ENCODE peak calls at places on chromosomes 7 and 10, in ten cellular contexts. One of them, this sample, is unnamed.

GRCh38 chr7:2860627-2861133 is 16.6 kb upstream of the GNA12 start:
- DNase-seq in C1 segment of cervical spinal cord: no peak
- DNase-seq in ovary: no peak
- DNase-seq in amniotic stem cell: no peak
- DNase-seq in brain microvascular endothelial cell: no peak
- DNase-seq in activated CD4-positive, alpha-beta memory T cell treated with anti-CD3 and anti-CD28 coated beads for 36 hours: no peak
- DNase-seq in HTR-8/SVneo: no peak
- DNase-seq in nucleus accumbens: no peak
- DNase-seq in type B pancreatic cell: no peak
- DNase-seq in M059J: no peak
- DNase-seq in this sample: no peak

GRCh38 chr7:157273208-157274202 is 63.3 kb upstream of the DNAJB6 start:
- DNase-seq in C1 segment of cervical spinal cord: peak; percentile 59
- DNase-seq in ovary: peak; percentile 63
- DNase-seq in amniotic stem cell: peak; percentile 8
- DNase-seq in brain microvascular endothelial cell: peak; percentile 48
- DNase-seq in activated CD4-positive, alpha-beta memory T cell treated with anti-CD3 and anti-CD28 coated beads for 36 hours: peak; percentile 75
- DNase-seq in HTR-8/SVneo: peak; percentile 87
- DNase-seq in nucleus accumbens: peak; percentile 40
- DNase-seq in type B pancreatic cell: no peak
- DNase-seq in M059J: peak; percentile 62
- DNase-seq in this sample: peak; percentile 63

GRCh38 chr7:20331912-20332317 is 1.2 kb downstream of the ITGB8 start:
- DNase-seq in C1 segment of cervical spinal cord: no peak
- DNase-seq in ovary: peak; percentile 27
- DNase-seq in amniotic stem cell: no peak
- DNase-seq in brain microvascular endothelial cell: no peak
- DNase-seq in activated CD4-positive, alpha-beta memory T cell treated with anti-CD3 and anti-CD28 coated beads for 36 hours: no peak
- DNase-seq in HTR-8/SVneo: no peak
- DNase-seq in nucleus accumbens: no peak
- DNase-seq in type B pancreatic cell: no peak
- DNase-seq in M059J: no peak
- DNase-seq in this sample: peak; percentile 9

GRCh38 chr7:16130127-16131110 is 290.9 kb downstream of the CRPPA start:
- DNase-seq in C1 segment of cervical spinal cord: no peak
- DNase-seq in ovary: no peak
- DNase-seq in amniotic stem cell: no peak
- DNase-seq in brain microvascular endothelial cell: no peak
- DNase-seq in activated CD4-positive, alpha-beta memory T cell treated with anti-CD3 and anti-CD28 coated beads for 36 hours: no peak
- DNase-seq in HTR-8/SVneo: no peak
- DNase-seq in nucleus accumbens: no peak
- DNase-seq in type B pancreatic cell: no peak
- DNase-seq in M059J: peak; percentile 50
- DNase-seq in this sample: peak; percentile 51

GRCh38 chr7:12494354-12495024 is 76.0 kb upstream of the SCIN start:
- DNase-seq in C1 segment of cervical spinal cord: no peak
- DNase-seq in ovary: no peak
- DNase-seq in amniotic stem cell: no peak
- DNase-seq in brain microvascular endothelial cell: no peak
- DNase-seq in activated CD4-positive, alpha-beta memory T cell treated with anti-CD3 and anti-CD28 coated beads for 36 hours: no peak
- DNase-seq in HTR-8/SVneo: no peak
- DNase-seq in nucleus accumbens: no peak
- DNase-seq in type B pancreatic cell: no peak
- DNase-seq in M059J: no peak
- DNase-seq in this sample: no peak

GRCh38 chr7:13982940-13983677 is 6.4 kb downstream of the ETV1 start:
- DNase-seq in C1 segment of cervical spinal cord: no peak
- DNase-seq in ovary: no peak
- DNase-seq in amniotic stem cell: no peak
- DNase-seq in brain microvascular endothelial cell: no peak
- DNase-seq in activated CD4-positive, alpha-beta memory T cell treated with anti-CD3 and anti-CD28 coated beads for 36 hours: no peak
- DNase-seq in HTR-8/SVneo: no peak
- DNase-seq in nucleus accumbens: no peak
- DNase-seq in type B pancreatic cell: no peak
- DNase-seq in M059J: no peak
- DNase-seq in this sample: peak; percentile 35

GRCh38 chr10:122140941-122141623 is 130.0 kb upstream of the BTBD16 start:
- DNase-seq in C1 segment of cervical spinal cord: no peak
- DNase-seq in ovary: peak; percentile 94
- DNase-seq in amniotic stem cell: peak; percentile 80
- DNase-seq in brain microvascular endothelial cell: peak; percentile 93
- DNase-seq in activated CD4-positive, alpha-beta memory T cell treated with anti-CD3 and anti-CD28 coated beads for 36 hours: no peak
- DNase-seq in HTR-8/SVneo: peak; percentile 61
- DNase-seq in nucleus accumbens: no peak
- DNase-seq in type B pancreatic cell: no peak
- DNase-seq in M059J: peak; percentile 95
- DNase-seq in this sample: peak; percentile 98

GRCh38 chr7:131329176-131329570 is 1.5 kb downstream of the MKLN1 start:
- DNase-seq in C1 segment of cervical spinal cord: no peak
- DNase-seq in ovary: no peak
- DNase-seq in amniotic stem cell: no peak
- DNase-seq in brain microvascular endothelial cell: no peak
- DNase-seq in activated CD4-positive, alpha-beta memory T cell treated with anti-CD3 and anti-CD28 coated beads for 36 hours: no peak
- DNase-seq in HTR-8/SVneo: no peak
- DNase-seq in nucleus accumbens: no peak
- DNase-seq in type B pancreatic cell: no peak
- DNase-seq in M059J: peak; percentile 30
- DNase-seq in this sample: peak; percentile 34

GRCh38 chr7:93920496-93921189 is 892 bp upstream of the GNG11 start:
- DNase-seq in C1 segment of cervical spinal cord: no peak
- DNase-seq in ovary: no peak
- DNase-seq in amniotic stem cell: no peak
- DNase-seq in brain microvascular endothelial cell: no peak
- DNase-seq in activated CD4-positive, alpha-beta memory T cell treated with anti-CD3 and anti-CD28 coated beads for 36 hours: no peak
- DNase-seq in HTR-8/SVneo: no peak
- DNase-seq in nucleus accumbens: no peak
- DNase-seq in type B pancreatic cell: no peak
- DNase-seq in M059J: no peak
- DNase-seq in this sample: no peak

GRCh38 chr7:148914208-148914777 is 30.2 kb upstream of the EZH2 start:
- DNase-seq in C1 segment of cervical spinal cord: no peak
- DNase-seq in ovary: no peak
- DNase-seq in amniotic stem cell: peak; percentile 19
- DNase-seq in brain microvascular endothelial cell: peak; percentile 69
- DNase-seq in activated CD4-positive, alpha-beta memory T cell treated with anti-CD3 and anti-CD28 coated beads for 36 hours: peak; percentile 87
- DNase-seq in HTR-8/SVneo: peak; percentile 64
- DNase-seq in nucleus accumbens: no peak
- DNase-seq in type B pancreatic cell: no peak
- DNase-seq in M059J: peak; percentile 76
- DNase-seq in this sample: peak; percentile 63

GRCh38 chr10:12348870-12349627 is at the start of gene CAMK1D:
- DNase-seq in C1 segment of cervical spinal cord: peak; percentile 70
- DNase-seq in ovary: peak; percentile 80
- DNase-seq in amniotic stem cell: peak; percentile 30
- DNase-seq in brain microvascular endothelial cell: peak; percentile 56
- DNase-seq in activated CD4-positive, alpha-beta memory T cell treated with anti-CD3 and anti-CD28 coated beads for 36 hours: peak; percentile 90
- DNase-seq in HTR-8/SVneo: peak; percentile 48
- DNase-seq in nucleus accumbens: peak; percentile 55
- DNase-seq in type B pancreatic cell: peak; percentile 80
- DNase-seq in M059J: peak; percentile 52
- DNase-seq in this sample: peak; percentile 59

GRCh38 chr10:77320852-77321496 is 316.6 kb downstream of the KCNMA1 start:
- DNase-seq in C1 segment of cervical spinal cord: no peak
- DNase-seq in ovary: no peak
- DNase-seq in amniotic stem cell: peak; percentile 87
- DNase-seq in brain microvascular endothelial cell: peak; percentile 68
- DNase-seq in activated CD4-positive, alpha-beta memory T cell treated with anti-CD3 and anti-CD28 coated beads for 36 hours: no peak
- DNase-seq in HTR-8/SVneo: no peak
- DNase-seq in nucleus accumbens: no peak
- DNase-seq in type B pancreatic cell: no peak
- DNase-seq in M059J: peak; percentile 21
- DNase-seq in this sample: peak; percentile 81

GRCh38 chr10:72379062-72379461 is 24.3 kb upstream of the DNAJB12 start:
- DNase-seq in C1 segment of cervical spinal cord: no peak
- DNase-seq in ovary: no peak
- DNase-seq in amniotic stem cell: no peak
- DNase-seq in brain microvascular endothelial cell: no peak
- DNase-seq in activated CD4-positive, alpha-beta memory T cell treated with anti-CD3 and anti-CD28 coated beads for 36 hours: no peak
- DNase-seq in HTR-8/SVneo: no peak
- DNase-seq in nucleus accumbens: no peak
- DNase-seq in type B pancreatic cell: no peak
- DNase-seq in M059J: no peak
- DNase-seq in this sample: no peak

GRCh38 chr7:51350195-51350896 is 33.7 kb upstream of the COBL start:
- DNase-seq in C1 segment of cervical spinal cord: no peak
- DNase-seq in ovary: no peak
- DNase-seq in amniotic stem cell: no peak
- DNase-seq in brain microvascular endothelial cell: peak; percentile 50
- DNase-seq in activated CD4-positive, alpha-beta memory T cell treated with anti-CD3 and anti-CD28 coated beads for 36 hours: no peak
- DNase-seq in HTR-8/SVneo: no peak
- DNase-seq in nucleus accumbens: no peak
- DNase-seq in type B pancreatic cell: no peak
- DNase-seq in M059J: peak; percentile 15
- DNase-seq in this sample: no peak

GRCh38 chr7:50418934-50419333 is 31.2 kb downstream of the FIGNL1 start:
- DNase-seq in C1 segment of cervical spinal cord: no peak
- DNase-seq in ovary: no peak
- DNase-seq in amniotic stem cell: no peak
- DNase-seq in brain microvascular endothelial cell: no peak
- DNase-seq in activated CD4-positive, alpha-beta memory T cell treated with anti-CD3 and anti-CD28 coated beads for 36 hours: no peak
- DNase-seq in HTR-8/SVneo: no peak
- DNase-seq in nucleus accumbens: no peak
- DNase-seq in type B pancreatic cell: no peak
- DNase-seq in M059J: no peak
- DNase-seq in this sample: no peak

GRCh38 chr7:106721816-106722785 is 61.1 kb upstream of the CCDC71L start:
- DNase-seq in C1 segment of cervical spinal cord: no peak
- DNase-seq in ovary: no peak
- DNase-seq in amniotic stem cell: no peak
- DNase-seq in brain microvascular endothelial cell: no peak
- DNase-seq in activated CD4-positive, alpha-beta memory T cell treated with anti-CD3 and anti-CD28 coated beads for 36 hours: no peak
- DNase-seq in HTR-8/SVneo: no peak
- DNase-seq in nucleus accumbens: no peak
- DNase-seq in type B pancreatic cell: no peak
- DNase-seq in M059J: no peak
- DNase-seq in this sample: no peak

GRCh38 chr10:111338798-111339197 is 262.0 kb downstream of the ADRA2A start:
- DNase-seq in C1 segment of cervical spinal cord: no peak
- DNase-seq in ovary: no peak
- DNase-seq in amniotic stem cell: no peak
- DNase-seq in brain microvascular endothelial cell: no peak
- DNase-seq in activated CD4-positive, alpha-beta memory T cell treated with anti-CD3 and anti-CD28 coated beads for 36 hours: no peak
- DNase-seq in HTR-8/SVneo: no peak
- DNase-seq in nucleus accumbens: no peak
- DNase-seq in type B pancreatic cell: no peak
- DNase-seq in M059J: no peak
- DNase-seq in this sample: no peak

GRCh38 chr7:155806096-155806871 is 6.0 kb downstream of the SHH start:
- DNase-seq in C1 segment of cervical spinal cord: no peak
- DNase-seq in ovary: no peak
- DNase-seq in amniotic stem cell: no peak
- DNase-seq in brain microvascular endothelial cell: no peak
- DNase-seq in activated CD4-positive, alpha-beta memory T cell treated with anti-CD3 and anti-CD28 coated beads for 36 hours: no peak
- DNase-seq in HTR-8/SVneo: no peak
- DNase-seq in nucleus accumbens: no peak
- DNase-seq in type B pancreatic cell: no peak
- DNase-seq in M059J: no peak
- DNase-seq in this sample: no peak

GRCh38 chr10:68595513-68595912 is 35.4 kb downstream of the TET1 start:
- DNase-seq in C1 segment of cervical spinal cord: no peak
- DNase-seq in ovary: no peak
- DNase-seq in amniotic stem cell: no peak
- DNase-seq in brain microvascular endothelial cell: no peak
- DNase-seq in activated CD4-positive, alpha-beta memory T cell treated with anti-CD3 and anti-CD28 coated beads for 36 hours: no peak
- DNase-seq in HTR-8/SVneo: no peak
- DNase-seq in nucleus accumbens: no peak
- DNase-seq in type B pancreatic cell: peak; percentile 42
- DNase-seq in M059J: no peak
- DNase-seq in this sample: no peak

GRCh38 chr7:133484135-133484534 is 231.3 kb downstream of the EXOC4 start:
- DNase-seq in C1 segment of cervical spinal cord: no peak
- DNase-seq in ovary: no peak
- DNase-seq in amniotic stem cell: no peak
- DNase-seq in brain microvascular endothelial cell: no peak
- DNase-seq in activated CD4-positive, alpha-beta memory T cell treated with anti-CD3 and anti-CD28 coated beads for 36 hours: peak; percentile 34
- DNase-seq in HTR-8/SVneo: no peak
- DNase-seq in nucleus accumbens: no peak
- DNase-seq in type B pancreatic cell: no peak
- DNase-seq in M059J: peak; percentile 15
- DNase-seq in this sample: no peak

GRCh38 chr7:32937344-32938174 is 19.7 kb upstream of the FKBP9 start:
- DNase-seq in C1 segment of cervical spinal cord: no peak
- DNase-seq in ovary: peak; percentile 62
- DNase-seq in amniotic stem cell: no peak
- DNase-seq in brain microvascular endothelial cell: no peak
- DNase-seq in activated CD4-positive, alpha-beta memory T cell treated with anti-CD3 and anti-CD28 coated beads for 36 hours: peak; percentile 14
- DNase-seq in HTR-8/SVneo: no peak
- DNase-seq in nucleus accumbens: no peak
- DNase-seq in type B pancreatic cell: no peak
- DNase-seq in M059J: no peak
- DNase-seq in this sample: peak; percentile 35

GRCh38 chr7:151680810-151681209 is 161.1 kb upstream of the RHEB start:
- DNase-seq in C1 segment of cervical spinal cord: peak; percentile 8
- DNase-seq in ovary: peak; percentile 63
- DNase-seq in amniotic stem cell: no peak
- DNase-seq in brain microvascular endothelial cell: peak; percentile 42
- DNase-seq in activated CD4-positive, alpha-beta memory T cell treated with anti-CD3 and anti-CD28 coated beads for 36 hours: no peak
- DNase-seq in HTR-8/SVneo: no peak
- DNase-seq in nucleus accumbens: no peak
- DNase-seq in type B pancreatic cell: no peak
- DNase-seq in M059J: no peak
- DNase-seq in this sample: no peak

GRCh38 chr10:51358227-51358626 is 283.9 kb downstream of the PRKG1 start:
- DNase-seq in C1 segment of cervical spinal cord: no peak
- DNase-seq in ovary: no peak
- DNase-seq in amniotic stem cell: no peak
- DNase-seq in brain microvascular endothelial cell: no peak
- DNase-seq in activated CD4-positive, alpha-beta memory T cell treated with anti-CD3 and anti-CD28 coated beads for 36 hours: no peak
- DNase-seq in HTR-8/SVneo: no peak
- DNase-seq in nucleus accumbens: no peak
- DNase-seq in type B pancreatic cell: no peak
- DNase-seq in M059J: no peak
- DNase-seq in this sample: no peak

GRCh38 chr10:77881636-77882035 is 44.9 kb downstream of the DLG5 start:
- DNase-seq in C1 segment of cervical spinal cord: no peak
- DNase-seq in ovary: no peak
- DNase-seq in amniotic stem cell: no peak
- DNase-seq in brain microvascular endothelial cell: no peak
- DNase-seq in activated CD4-positive, alpha-beta memory T cell treated with anti-CD3 and anti-CD28 coated beads for 36 hours: no peak
- DNase-seq in HTR-8/SVneo: no peak
- DNase-seq in nucleus accumbens: no peak
- DNase-seq in type B pancreatic cell: no peak
- DNase-seq in M059J: peak; percentile 70
- DNase-seq in this sample: no peak

GRCh38 chr10:24034571-24034970 is 174.4 kb upstream of the KIAA1217 start:
- DNase-seq in C1 segment of cervical spinal cord: no peak
- DNase-seq in ovary: no peak
- DNase-seq in amniotic stem cell: no peak
- DNase-seq in brain microvascular endothelial cell: no peak
- DNase-seq in activated CD4-positive, alpha-beta memory T cell treated with anti-CD3 and anti-CD28 coated beads for 36 hours: no peak
- DNase-seq in HTR-8/SVneo: no peak
- DNase-seq in nucleus accumbens: no peak
- DNase-seq in type B pancreatic cell: no peak
- DNase-seq in M059J: no peak
- DNase-seq in this sample: no peak

GRCh38 chr7:132134814-132135445 is 441.3 kb downstream of the PLXNA4 start:
- DNase-seq in C1 segment of cervical spinal cord: no peak
- DNase-seq in ovary: no peak
- DNase-seq in amniotic stem cell: no peak
- DNase-seq in brain microvascular endothelial cell: no peak
- DNase-seq in activated CD4-positive, alpha-beta memory T cell treated with anti-CD3 and anti-CD28 coated beads for 36 hours: no peak
- DNase-seq in HTR-8/SVneo: no peak
- DNase-seq in nucleus accumbens: no peak
- DNase-seq in type B pancreatic cell: no peak
- DNase-seq in M059J: no peak
- DNase-seq in this sample: no peak

GRCh38 chr7:2626498-2627117 is 5.2 kb upstream of the TTYH3 start:
- DNase-seq in C1 segment of cervical spinal cord: no peak
- DNase-seq in ovary: peak; percentile 65
- DNase-seq in amniotic stem cell: no peak
- DNase-seq in brain microvascular endothelial cell: no peak
- DNase-seq in activated CD4-positive, alpha-beta memory T cell treated with anti-CD3 and anti-CD28 coated beads for 36 hours: no peak
- DNase-seq in HTR-8/SVneo: no peak
- DNase-seq in nucleus accumbens: no peak
- DNase-seq in type B pancreatic cell: no peak
- DNase-seq in M059J: peak; percentile 77
- DNase-seq in this sample: peak; percentile 79

GRCh38 chr10:89613582-89613981 is 31.5 kb downstream of the PANK1 start:
- DNase-seq in C1 segment of cervical spinal cord: no peak
- DNase-seq in ovary: no peak
- DNase-seq in amniotic stem cell: no peak
- DNase-seq in brain microvascular endothelial cell: no peak
- DNase-seq in activated CD4-positive, alpha-beta memory T cell treated with anti-CD3 and anti-CD28 coated beads for 36 hours: no peak
- DNase-seq in HTR-8/SVneo: no peak
- DNase-seq in nucleus accumbens: no peak
- DNase-seq in type B pancreatic cell: no peak
- DNase-seq in M059J: no peak
- DNase-seq in this sample: no peak

This sample was measured in RPMI7951.